ENCODE peak calls at places on chromosomes 4 and X, in four cellular contexts. Y is fibroblast of lung, G is HCT116, W is H1. E is an unnamed sample.

GRCh38 chr4:8325284-8325973 is 55.9 kb downstream of the HTRA3 start:
- DNase-seq in Y (no peak), G (no peak), W (no peak), E (no peak)

GRCh38 chr4:88758264-88758663 is 60.6 kb upstream of the NAP1L5 start:
- DNase-seq in Y (peak), G (no peak), W (no peak), E (no peak)

GRCh38 chr4:81648576-81649272 is 177.0 kb upstream of the RASGEF1B start:
- DNase-seq in Y (peak), G (no peak), W (no peak), E (peak)

GRCh38 chrX:91080822-91081221 is 353.8 kb upstream of the PABPC5 start:
- DNase-seq in Y (no peak), G (no peak), W (no peak), E (no peak)

GRCh38 chr4:52890401-52890791 is 28.3 kb downstream of the RASL11B start:
- DNase-seq in Y (no peak), G (no peak), W (no peak), E (no peak)

GRCh38 chr4:786074-786741 is 39.7 kb downstream of the CPLX1 start:
- DNase-seq in Y (no peak), G (no peak), W (no peak), E (no peak)

GRCh38 chr4:128571747-128572146 is 237.8 kb upstream of the JADE1 start:
- DNase-seq in Y (peak), G (peak), W (no peak), E (no peak)

GRCh38 chrX:150508461-150509367 is 59.7 kb upstream of the MTM1 start:
- DNase-seq in Y (peak), G (no peak), W (no peak), E (no peak)

GRCh38 chr4:7186081-7186480 is 6.3 kb upstream of the SORCS2 start:
- DNase-seq in Y (no peak), G (no peak), W (no peak), E (peak)

GRCh38 chr4:155353923-155354540 is 22.7 kb downstream of the MAP9 start:
- DNase-seq in Y (peak), G (peak), W (no peak), E (peak)

GRCh38 chr4:121726642-121727268 is 30.0 kb upstream of the ANXA5 start:
- DNase-seq in Y (peak), G (peak), W (no peak), E (no peak)

GRCh38 chr4:41396214-41396613 is 139.5 kb downstream of the UCHL1 start:
- DNase-seq in Y (no peak), G (no peak), W (no peak), E (no peak)

GRCh38 chr4:188779586-188779985 is 640.3 kb downstream of the TRIML1 start:
- DNase-seq in Y (no peak), G (no peak), W (no peak), E (no peak)

GRCh38 chr4:72275381-72275780 is 243.6 kb downstream of the NPFFR2 start:
- DNase-seq in Y (peak), G (no peak), W (no peak), E (no peak)

GRCh38 chr4:178953447-178954120 is 1511.3 kb upstream of the AGA start:
- DNase-seq in Y (no peak), G (no peak), W (no peak), E (no peak)

GRCh38 chrX:151713859-151714258 is 2.0 kb upstream of the FATE1 start:
- DNase-seq in Y (peak), G (peak), W (no peak), E (peak)

GRCh38 chrX:12065251-12065650 is 73.0 kb upstream of the FRMPD4 start:
- DNase-seq in Y (peak), G (no peak), W (peak), E (peak)

GRCh38 chr4:43471950-43472349 is 579.4 kb downstream of the GRXCR1 start:
- DNase-seq in Y (no peak), G (no peak), W (no peak), E (no peak)

GRCh38 chr4:65917486-65917885 is 247.2 kb upstream of the EPHA5 start:
- DNase-seq in Y (peak), G (no peak), W (no peak), E (no peak)

GRCh38 chr4:23945521-23946017 is 55.7 kb upstream of the PPARGC1A start:
- DNase-seq in Y (peak), G (no peak), W (no peak), E (no peak)

GRCh38 chr4:20698382-20698781 is 1.9 kb upstream of the PACRGL start:
- DNase-seq in Y (no peak), G (no peak), W (no peak), E (no peak)

GRCh38 chr4:92236907-92237306 is 66.9 kb upstream of the GRID2 start:
- DNase-seq in Y (peak), G (no peak), W (no peak), E (no peak)

GRCh38 chrX:43850612-43851011 is 31.6 kb downstream of the MAOB start:
- DNase-seq in Y (no peak), G (no peak), W (no peak), E (no peak)

GRCh38 chrX:102892103-102892502 is 45.0 kb upstream of the RAB40AL start:
- DNase-seq in Y (no peak), G (no peak), W (no peak), E (no peak)

GRCh38 chr4:76238701-76239100 is 12.8 kb upstream of the FAM47E start:
- DNase-seq in Y (no peak), G (no peak), W (no peak), E (no peak)

GRCh38 chr4:183098723-183099536 is at the start of gene WWC2:
- DNase-seq in Y (peak), G (peak), W (peak), E (no peak)

GRCh38 chr4:14608630-14609029 is 393.7 kb upstream of the CPEB2 start:
- DNase-seq in Y (no peak), G (no peak), W (no peak), E (no peak)

GRCh38 chr4:105369988-105370387 is 103.9 kb downstream of the PPA2 start:
- DNase-seq in Y (peak), G (no peak), W (no peak), E (no peak)

GRCh38 chrX:110081320-110081719 is 78.4 kb downstream of the TMEM164 start:
- DNase-seq in Y (no peak), G (no peak), W (no peak), E (no peak)

GRCh38 chr4:95857761-95858160 is 17.9 kb downstream of the PDHA2 start:
- DNase-seq in Y (peak), G (no peak), W (no peak), E (no peak)

GRCh38 chrX:102840871-102841705 is 96.0 kb upstream of the RAB40AL start:
- DNase-seq in Y (peak), G (no peak), W (no peak), E (no peak)

GRCh38 chr4:4387531-4388311 is 819 bp downstream of the NSG1 start:
- DNase-seq in Y (no peak), G (no peak), W (no peak), E (no peak)
- TF ChIP-seq EZH2 in Y (peak), G (no peak), W (peak), E (no peak)

GRCh38 chr4:180394730-180395129 is 1848.5 kb upstream of the TENM3 start:
- DNase-seq in Y (no peak), G (no peak), W (no peak), E (peak)

GRCh38 chr4:180391613-180392012 is 1851.6 kb upstream of the TENM3 start:
- DNase-seq in Y (no peak), G (no peak), W (no peak), E (no peak)

GRCh38 chr4:180398564-180398963 is 1844.6 kb upstream of the TENM3 start:
- DNase-seq in Y (no peak), G (no peak), W (no peak), E (no peak)

GRCh38 chr4:180394307-180394706 is 1848.9 kb upstream of the TENM3 start:
- DNase-seq in Y (no peak), G (no peak), W (no peak), E (peak)
- H3K4me3 ChIP-seq in Y (no peak), G (no peak), W (no peak), E (no peak)

GRCh38 chrX:41332005-41332404 is 2.0 kb upstream of the DDX3X start:
- DNase-seq in Y (no peak), G (no peak), W (no peak), E (no peak)
- H3K27ac ChIP-seq in Y (peak), G (peak), W (no peak), E (peak)

GRCh38 chr4:170025523-170026252 is 507 bp downstream of the MFAP3L start:
- DNase-seq in Y (no peak), G (no peak), W (no peak), E (no peak)
- TF ChIP-seq EZH2 in Y (peak), G (no peak), W (peak), E (no peak)

GRCh38 chrX:10607233-10607632 is 13.2 kb downstream of the MID1 start:
- DNase-seq in Y (no peak), G (no peak), W (no peak), E (no peak)

GRCh38 chrX:10611441-10612090 is 8.8 kb downstream of the MID1 start:
- DNase-seq in Y (peak), G (no peak), W (no peak), E (no peak)

GRCh38 chrX:10608099-10608498 is 12.3 kb downstream of the MID1 start:
- DNase-seq in Y (peak), G (no peak), W (no peak), E (no peak)

GRCh38 chrX:10615931-10616780 is 4.2 kb downstream of the MID1 start:
- DNase-seq in Y (peak), G (no peak), W (no peak), E (peak)

DNA sequence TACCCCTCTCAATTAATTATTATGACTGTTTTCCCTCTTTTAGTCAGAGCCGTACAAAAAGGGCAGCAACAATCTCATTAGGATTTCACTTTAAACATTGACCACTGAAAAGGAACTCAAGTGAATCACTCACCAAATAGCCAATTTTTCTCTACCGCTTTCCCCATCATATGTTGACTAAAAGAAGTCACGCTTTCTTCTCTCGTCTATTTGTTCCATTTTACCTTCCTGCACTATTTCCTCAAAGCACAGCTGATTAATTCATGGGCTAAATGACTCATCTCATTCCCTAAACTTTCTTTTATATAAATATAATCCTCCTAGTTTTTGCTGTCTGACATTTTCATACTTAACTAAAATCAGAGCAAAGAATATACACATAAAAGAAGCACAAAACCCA is 8.2 kb downstream of the MID1 start:
- DNase-seq in Y (peak), G (no peak), W (no peak), E (no peak)
- H3K4me3 ChIP-seq in Y (no peak), G (no peak), W (no peak), E (no peak)

GRCh38 chrX:134626434-134626833 is 31.8 kb downstream of the PLAC1 start:
- DNase-seq in Y (no peak), G (no peak), W (no peak), E (no peak)
- H3K27ac ChIP-seq in Y (no peak), G (no peak), W (no peak), E (no peak)

DNA sequence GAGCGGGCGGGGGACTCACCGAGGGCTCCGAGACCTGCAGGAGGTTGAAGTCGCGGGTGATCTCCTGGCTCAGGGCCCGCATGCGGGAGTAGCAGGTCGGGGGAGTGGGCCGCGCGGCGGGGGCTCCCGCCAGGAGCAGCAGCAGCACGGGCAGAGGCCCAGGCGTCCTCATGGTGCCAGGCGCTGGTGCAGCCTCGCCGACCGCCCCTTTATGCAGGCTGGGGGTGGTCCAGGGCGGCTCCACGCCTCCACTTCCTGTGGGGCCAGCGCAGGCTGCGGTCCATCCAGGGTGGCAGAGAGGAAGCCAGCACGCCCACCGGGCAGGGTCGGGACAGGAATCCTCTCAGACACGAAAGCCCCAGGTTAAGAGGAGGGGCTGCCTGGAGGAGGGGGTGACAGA is at the start of gene CYTL1:
- DNase-seq in Y (peak), G (no peak), W (no peak), E (no peak)
- TF ChIP-seq EZH2 in Y (no peak), G (no peak), W (no peak), E (no peak)

DNA sequence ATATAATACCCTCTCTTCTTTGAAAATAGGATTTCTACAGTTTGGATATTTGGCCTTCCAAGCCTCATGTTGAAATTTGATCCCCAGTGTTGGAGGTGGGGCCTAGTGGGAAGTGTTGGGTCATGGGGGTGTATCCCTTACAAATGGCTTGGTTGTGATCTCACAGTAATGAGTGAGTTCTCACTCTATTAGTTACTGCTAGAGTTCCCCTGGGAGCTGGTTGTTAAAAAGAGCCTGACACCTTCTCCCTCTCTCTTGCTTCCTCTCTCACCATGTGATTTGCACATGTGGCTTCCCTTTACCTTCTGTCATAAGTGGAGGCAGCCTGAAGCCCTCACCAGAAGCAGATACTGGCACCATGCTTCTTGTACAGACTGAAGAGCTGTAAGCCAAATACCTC is 73.9 kb downstream of the HDAC8 start:
- DNase-seq in Y (no peak), G (no peak), W (no peak), E (no peak)
- H3K4me3 ChIP-seq in Y (no peak), G (no peak), W (no peak), E (no peak)

GRCh38 chrX:68832101-68832416 is 3.2 kb downstream of the EFNB1 start:
- DNase-seq in Y (peak), G (no peak), W (no peak), E (peak)
- H3K27ac ChIP-seq in Y (peak), G (no peak), W (no peak), E (no peak)